ENCODE peak calls at places on chromosomes 6 and 20, in ten cellular contexts. D, Y, A, S, N, H, B, Z, O and P are unnamed samples.

GRCh38 chr6:38185244-38185643 is 365.7 kb downstream of the ZFAND3 start:
- DNase-seq in D (no peak), Y (no peak), A (no peak), S (peak; percentile 22), N (no peak), H (no peak), B (no peak), Z (no peak), O (no peak), P (no peak)

GRCh38 chr6:33693186-33694158 is 18.0 kb downstream of the UQCC2 start:
- DNase-seq in D (no peak), Y (no peak), A (no peak), S (no peak), N (no peak), H (no peak), B (no peak), Z (no peak), O (peak; percentile 50), P (no peak)

GRCh38 chr6:141117869-141118268 is 1014.9 kb upstream of the GJE1 start:
- DNase-seq in D (no peak), Y (no peak), A (no peak), S (no peak), N (no peak), H (no peak), B (no peak), Z (no peak), O (no peak), P (no peak)

GRCh38 chr20:48818481-48818987 is 9.3 kb downstream of the PREX1 start:
- DNase-seq in D (no peak), Y (no peak), A (no peak), S (peak; percentile 85), N (no peak), H (peak; percentile 91), B (peak; percentile 18), Z (no peak), O (no peak), P (no peak)

GRCh38 chr6:15922510-15923307 is 206.2 kb upstream of the MYLIP start:
- DNase-seq in D (peak; percentile 23), Y (no peak), A (no peak), S (no peak), N (no peak), H (no peak), B (no peak), Z (no peak), O (no peak), P (no peak)

GRCh38 chr6:128492386-128492785 is 28.0 kb downstream of the PTPRK start:
- DNase-seq in D (no peak), Y (peak; percentile 38), A (peak; percentile 55), S (no peak), N (no peak), H (no peak), B (no peak), Z (no peak), O (no peak), P (no peak)

GRCh38 chr6:15429146-15430110 is 183.6 kb downstream of the JARID2 start:
- DNase-seq in D (no peak), Y (no peak), A (peak; percentile 29), S (no peak), N (no peak), H (no peak), B (no peak), Z (no peak), O (no peak), P (no peak)

GRCh38 chr20:38706482-38706881 is 17.8 kb upstream of the SLC32A1 start:
- DNase-seq in D (no peak), Y (no peak), A (no peak), S (no peak), N (no peak), H (no peak), B (no peak), Z (no peak), O (no peak), P (no peak)

GRCh38 chr20:62040381-62040922 is 25.2 kb downstream of the TAF4 start:
- DNase-seq in D (no peak), Y (no peak), A (no peak), S (no peak), N (no peak), H (no peak), B (no peak), Z (no peak), O (no peak), P (no peak)

GRCh38 chr20:62044671-62045070 is 21.0 kb downstream of the TAF4 start:
- DNase-seq in D (no peak), Y (no peak), A (no peak), S (no peak), N (no peak), H (no peak), B (no peak), Z (no peak), O (no peak), P (no peak)

GRCh38 chr20:62043131-62043914 is 22.4 kb downstream of the TAF4 start:
- DNase-seq in D (no peak), Y (no peak), A (peak; percentile 6), S (no peak), N (no peak), H (no peak), B (no peak), Z (no peak), O (no peak), P (no peak)

GRCh38 chr20:62040933-62041332 is 24.7 kb downstream of the TAF4 start:
- DNase-seq in D (no peak), Y (no peak), A (no peak), S (no peak), N (no peak), H (no peak), B (no peak), Z (no peak), O (no peak), P (no peak)

DNA sequence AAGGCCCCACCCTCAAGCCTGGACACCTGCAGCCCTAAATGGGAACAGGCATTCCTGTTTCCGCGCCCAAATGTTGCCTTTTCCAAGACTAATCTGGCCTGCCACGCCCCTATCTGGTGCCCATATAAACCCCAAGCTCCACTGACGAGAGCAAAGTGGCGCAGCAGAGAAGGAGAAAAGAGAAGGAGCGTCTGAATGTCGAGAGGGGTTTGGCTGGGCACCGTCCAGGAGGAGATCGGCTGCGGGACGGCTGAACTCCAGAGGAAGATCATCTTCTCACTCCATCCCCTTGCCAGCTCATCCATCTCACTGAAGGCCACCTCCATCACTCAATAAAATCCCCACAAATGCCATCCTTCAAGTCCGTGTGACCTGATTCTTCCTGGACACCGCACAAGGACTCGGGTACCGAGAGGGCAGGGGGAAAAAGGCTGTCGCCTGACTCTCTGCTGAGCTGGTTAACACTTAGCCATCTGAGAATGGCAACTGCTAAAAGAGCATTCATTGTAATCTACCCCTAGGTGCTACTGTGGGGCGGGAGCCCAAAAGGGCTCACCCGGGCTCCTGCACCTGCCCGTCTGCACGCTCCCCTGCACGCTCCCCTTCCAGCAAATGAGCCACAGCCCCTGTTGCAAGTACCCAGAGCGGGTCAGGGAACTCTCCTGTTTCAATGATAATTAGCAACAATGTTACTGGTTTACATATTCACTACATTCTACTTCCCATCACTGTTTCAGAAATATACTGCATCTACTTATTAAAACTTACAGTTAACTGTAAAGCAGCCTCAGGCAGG is 23.5 kb downstream of the TAF4 start:
- DNase-seq in D (no peak), Y (no peak), A (no peak), S (no peak), N (no peak), H (peak; percentile 21), B (no peak), Z (no peak), O (no peak), P (no peak)
- H3K27ac ChIP-seq in D (no peak overlapping the region), Y (no peak overlapping the region), A (no peak overlapping the region), S (no peak overlapping the region), N (no peak overlapping the region), H (no peak overlapping the region), B (no peak overlapping the region), Z (no peak overlapping the region), O (no peak overlapping the region), P (no peak overlapping the region)

DNA sequence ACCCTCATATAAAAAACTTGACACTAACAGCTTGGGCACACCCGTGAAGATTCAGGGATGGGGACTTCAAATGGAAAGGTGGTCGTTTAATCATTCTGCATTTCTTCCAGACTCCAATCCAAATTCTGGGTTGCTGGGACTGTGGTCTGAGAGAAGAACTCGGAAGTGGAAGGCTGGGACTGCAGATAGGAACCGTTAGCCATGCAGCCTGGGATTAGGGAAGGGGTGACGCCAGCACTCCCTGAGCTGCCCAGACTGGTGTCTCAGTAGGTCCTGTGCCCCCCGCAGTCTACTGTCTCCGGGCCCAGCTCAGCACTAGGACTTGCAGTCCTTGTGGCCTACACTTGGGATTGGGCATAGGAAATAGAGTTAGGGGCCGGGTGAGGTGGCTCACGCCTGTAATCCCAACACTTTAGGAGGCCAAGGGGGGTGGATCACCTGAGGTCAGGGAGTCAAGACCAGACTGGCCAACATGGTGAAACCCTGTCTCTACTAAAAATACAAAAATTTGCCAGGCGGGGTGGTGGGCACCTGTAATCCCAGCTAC is 511 bp upstream of the CLIC1 start:
- DNase-seq in D (no peak), Y (no peak), A (no peak), S (no peak), N (no peak), H (no peak), B (no peak), Z (no peak), O (no peak), P (no peak)
- H3K27ac ChIP-seq in D (peak overlapping the region; percentile 86), Y (peak overlapping the region; percentile 76), A (peak overlapping the region; percentile 87), S (peak overlapping the region; percentile 93), N (peak overlapping the region; percentile 90), H (peak overlapping the region; percentile 93), B (peak overlapping the region; percentile 98), Z (peak overlapping the region; percentile 98), O (peak overlapping the region; percentile 85), P (peak overlapping the region; percentile 96)

DNA sequence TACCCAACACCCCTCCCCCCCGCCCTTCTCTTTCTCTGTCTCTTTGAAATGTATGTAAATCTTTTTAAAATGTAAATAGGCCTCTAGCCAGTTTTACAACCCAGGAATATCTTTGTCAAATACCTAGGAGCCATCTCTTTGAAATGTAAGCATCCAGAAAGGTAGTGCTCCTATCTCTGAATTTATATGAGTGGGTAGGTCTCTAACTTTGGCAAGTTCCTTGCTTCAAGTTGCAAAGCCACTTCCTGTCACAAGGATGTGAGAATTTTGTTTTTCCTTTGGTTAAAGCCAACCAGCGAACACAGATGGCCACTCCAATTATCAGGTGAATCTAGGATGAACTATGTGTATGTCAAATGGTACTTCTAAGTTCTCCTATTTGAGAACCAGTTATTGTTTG is 6.2 kb upstream of the DEFB132 start:
- DNase-seq in D (no peak), Y (no peak), A (no peak), S (no peak), N (no peak), H (no peak), B (no peak), Z (no peak), O (no peak), P (no peak)
- H3K27ac ChIP-seq in D (no peak overlapping the region), Y (no peak overlapping the region), A (no peak overlapping the region), S (no peak overlapping the region), N (no peak overlapping the region), H (no peak overlapping the region), B (no peak overlapping the region), Z (no peak overlapping the region), O (no peak overlapping the region), P (no peak overlapping the region)

GRCh38 chr20:57213291-57213690 is 53.1 kb downstream of the BMP7 start:
- DNase-seq in D (no peak), Y (no peak), A (no peak), S (no peak), N (no peak), H (no peak), B (no peak), Z (no peak), O (no peak), P (no peak)

GRCh38 chr20:57212890-57213276 is 53.6 kb downstream of the BMP7 start:
- DNase-seq in D (no peak), Y (no peak), A (no peak), S (no peak), N (no peak), H (no peak), B (no peak), Z (no peak), O (no peak), P (no peak)

GRCh38 chr20:57210911-57211280 is 55.5 kb downstream of the BMP7 start:
- DNase-seq in D (no peak), Y (no peak), A (no peak), S (no peak), N (no peak), H (no peak), B (no peak), Z (no peak), O (no peak), P (no peak)

GRCh38 chr20:57211406-57211805 is 55.0 kb downstream of the BMP7 start:
- DNase-seq in D (no peak), Y (no peak), A (no peak), S (no peak), N (no peak), H (no peak), B (no peak), Z (no peak), O (no peak), P (no peak)

DNA sequence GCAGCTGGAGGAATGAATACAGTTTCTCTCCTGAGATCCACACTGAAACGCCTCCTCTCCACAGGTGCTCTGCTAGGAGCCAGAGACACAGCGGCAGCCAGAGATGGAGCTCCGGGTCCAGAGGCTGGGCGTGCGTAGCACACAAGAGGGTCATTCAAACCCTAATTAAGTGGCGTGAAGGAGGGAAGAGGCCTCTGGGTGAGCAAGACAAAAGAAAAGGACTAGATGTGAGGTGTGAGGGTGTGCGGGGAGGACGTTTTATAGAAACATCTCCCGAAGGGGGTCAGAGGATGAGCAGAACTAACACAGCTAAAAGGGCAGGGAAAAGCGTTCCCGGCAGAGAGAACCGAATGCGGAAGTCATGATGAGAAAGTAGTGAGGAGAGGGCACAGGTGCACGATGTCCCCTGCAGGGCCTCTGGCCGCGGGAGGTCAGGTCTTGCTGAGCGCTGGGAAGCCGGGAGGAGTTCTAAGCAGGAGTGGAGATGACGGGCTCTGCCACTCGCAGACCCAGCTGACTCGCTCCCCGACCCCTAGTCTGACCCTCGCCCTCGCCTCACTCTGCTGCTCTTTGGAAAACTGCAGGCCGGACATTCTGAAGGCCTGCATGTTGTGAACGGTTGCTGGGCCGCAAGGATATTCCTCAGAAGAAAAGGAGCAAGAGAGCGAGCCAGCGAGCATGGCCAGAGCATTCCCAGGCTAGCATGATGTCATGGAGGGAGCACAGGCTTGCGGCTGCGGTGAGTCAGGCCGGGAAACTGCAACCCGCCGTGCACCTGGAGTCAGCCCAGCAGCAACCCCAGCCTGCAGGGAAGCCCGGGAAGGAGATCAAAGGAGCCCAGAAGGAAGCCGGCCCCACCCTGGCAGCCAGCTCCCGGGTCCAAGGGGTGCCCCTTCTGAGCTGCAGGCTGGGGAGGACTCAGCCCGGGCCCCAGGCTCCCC is 54.2 kb downstream of the BMP7 start:
- DNase-seq in D (peak; percentile 52), Y (peak; percentile 83), A (peak; percentile 91), S (peak; percentile 66), N (no peak), H (no peak), B (no peak), Z (no peak), O (peak; percentile 60), P (peak; percentile 67)
- H3K27ac ChIP-seq in D (no peak overlapping the region), Y (peak overlapping the region; percentile 0), A (no peak overlapping the region), S (no peak overlapping the region), N (no peak overlapping the region), H (no peak overlapping the region), B (no peak overlapping the region), Z (no peak overlapping the region), O (no peak overlapping the region), P (no peak overlapping the region)